ENCODE peak calls at places on chromosomes 13 and 19, in five cellular contexts. M is heart left ventricle, X is endothelial cell, U is mucosa of descending colon, B is osteocyte. E is an unnamed sample.
A peak's percentile ranks its signal among the peaks of the same experiment; 100 is the strongest.

GRCh38 chr19:10701955-10702307 is 692 bp downstream of the QTRT1 start:
- DNase-seq in M (no peak), X (peak; percentile 25), B (no peak), U (no peak), E (no peak)

GRCh38 chr19:47607564-47608073 is 1.3 kb upstream of the BICRA start:
- DNase-seq in B (no peak), U (no peak), M (no peak), X (no peak), E (no peak)

GRCh38 chr13:47039106-47039505 is 142.3 kb upstream of the HTR2A start:
- DNase-seq in U (no peak), X (no peak), B (no peak), M (no peak), E (no peak)

GRCh38 chr19:47601180-47601904 is 7.6 kb upstream of the BICRA start:
- DNase-seq in M (no peak), X (no peak), U (peak; percentile 82), B (no peak), E (no peak)

GRCh38 chr19:51386882-51387520 is 773 bp downstream of the LIM2 start:
- DNase-seq in X (no peak), U (no peak), B (no peak), M (no peak), E (no peak)

GRCh38 chr19:42184401-42184861 is 33.0 kb downstream of the DEDD2 start:
- DNase-seq in M (peak; percentile 66), U (peak; percentile 63), B (peak; percentile 92), X (peak; percentile 84), E (peak; percentile 77)

GRCh38 chr13:50643055-50643454 is 200.4 kb downstream of the DLEU7 start:
- DNase-seq in U (no peak), X (no peak), M (no peak), B (no peak), E (no peak)

GRCh38 chr13:62837895-62838294 is 1422.2 kb upstream of the PCDH20 start:
- DNase-seq in X (no peak), M (no peak), U (no peak), B (no peak), E (no peak)

GRCh38 chr19:37977992-37978391 is 71.0 kb downstream of the SIPA1L3 start:
- DNase-seq in B (no peak), X (peak; percentile 30), M (no peak), U (no peak), E (no peak)

GRCh38 chr19:33458171-33458633 is 63.4 kb downstream of the PEPD start:
- DNase-seq in B (peak; percentile 54), X (no peak), U (no peak), M (no peak), E (peak; percentile 13)

GRCh38 chr13:99316657-99317244 is 9.6 kb upstream of the GPR183 start:
- DNase-seq in U (no peak), X (no peak), B (no peak), M (no peak), E (no peak)

GRCh38 chr13:114142640-114143490 is 10.4 kb upstream of the RASA3 start:
- DNase-seq in U (peak; percentile 89), X (no peak), B (no peak), M (peak; percentile 35), E (peak; percentile 53)

GRCh38 chr19:37007587-37008220 is 70.5 kb upstream of the ZNF420 start:
- DNase-seq in M (peak; percentile 74), X (no peak), B (no peak), U (no peak), E (peak; percentile 50)

GRCh38 chr13:94966380-94966779 is 254.0 kb upstream of the SOX21 start:
- DNase-seq in X (no peak), B (no peak), M (no peak), U (no peak), E (no peak)

GRCh38 chr19:41870401-41870873 is 6.6 kb upstream of the CD79A start:
- DNase-seq in U (peak; percentile 22), M (no peak), B (no peak), X (no peak), E (no peak)

GRCh38 chr19:33801411-33801810 is 4.7 kb downstream of the KCTD15 start:
- DNase-seq in U (no peak), M (no peak), X (no peak), B (no peak), E (no peak)